ENCODE peak calls at places on chromosomes 6 and 20, in five cellular contexts. B is right atrium auricular region, P is cardiac fibroblast, G is fibroblast of pulmonary artery, Q is OCI-LY7. O is an unnamed sample.

GRCh38 chr6:34301408-34301807 is 52.6 kb upstream of the SMIM29 start:
- DNase-seq in B (no peak), P (peak), G (peak), Q (no peak), O (peak)

GRCh38 chr6:20416063-20416454 is 14.4 kb downstream of the E2F3 start:
- DNase-seq in B (no peak), P (no peak), G (no peak), Q (no peak), O (no peak)

GRCh38 chr6:6682225-6682624 is 93.7 kb downstream of the LY86 start:
- DNase-seq in B (no peak), P (no peak), G (no peak), Q (no peak), O (no peak)

GRCh38 chr6:143522034-143522600 is 10.6 kb upstream of the FUCA2 start:
- DNase-seq in B (no peak), P (no peak), G (no peak), Q (no peak), O (no peak)

GRCh38 chr6:43129434-43130194 is 41.5 kb upstream of the SRF start:
- DNase-seq in B (no peak), P (peak), G (peak), Q (peak), O (peak)

GRCh38 chr6:124203106-124203811 is 399.6 kb downstream of the NKAIN2 start:
- DNase-seq in B (no peak), P (peak), G (peak), Q (no peak), O (no peak)

GRCh38 chr6:170063431-170063830 is 227.4 kb downstream of the DLL1 start:
- DNase-seq in B (peak), P (no peak), G (no peak), Q (no peak), O (no peak)

GRCh38 chr6:26044140-26045045 is 42.8 kb upstream of the HFE start:
- DNase-seq in B (peak), P (peak), G (no peak), Q (peak), O (peak)

GRCh38 chr6:12440981-12441380 is 150.8 kb downstream of the EDN1 start:
- DNase-seq in B (no peak), P (peak), G (peak), Q (no peak), O (peak)

GRCh38 chr6:88535296-88535695 is 369.1 kb upstream of the CNR1 start:
- DNase-seq in B (no peak), P (no peak), G (no peak), Q (no peak), O (no peak)

GRCh38 chr6:6920984-6921313 is 186.8 kb upstream of the RREB1 start:
- DNase-seq in B (no peak), P (no peak), G (no peak), Q (no peak), O (no peak)

GRCh38 chr20:41133709-41134361 is 3.5 kb upstream of the PLCG1 start:
- DNase-seq in B (no peak), P (no peak), G (no peak), Q (no peak), O (no peak)

GRCh38 chr20:23062632-23063031 is 13.2 kb upstream of the THBD start:
- DNase-seq in B (no peak), P (no peak), G (no peak), Q (no peak), O (peak)

GRCh38 chr20:23059831-23060230 is 10.4 kb upstream of the THBD start:
- DNase-seq in B (no peak), P (peak), G (no peak), Q (no peak), O (no peak)

GRCh38 chr20:23061713-23062561 is 12.5 kb upstream of the THBD start:
- DNase-seq in B (peak), P (peak), G (peak), Q (peak), O (peak)

GRCh38 chr20:23060629-23061028 is 11.2 kb upstream of the THBD start:
- DNase-seq in B (no peak), P (no peak), G (no peak), Q (no peak), O (no peak)

DNA sequence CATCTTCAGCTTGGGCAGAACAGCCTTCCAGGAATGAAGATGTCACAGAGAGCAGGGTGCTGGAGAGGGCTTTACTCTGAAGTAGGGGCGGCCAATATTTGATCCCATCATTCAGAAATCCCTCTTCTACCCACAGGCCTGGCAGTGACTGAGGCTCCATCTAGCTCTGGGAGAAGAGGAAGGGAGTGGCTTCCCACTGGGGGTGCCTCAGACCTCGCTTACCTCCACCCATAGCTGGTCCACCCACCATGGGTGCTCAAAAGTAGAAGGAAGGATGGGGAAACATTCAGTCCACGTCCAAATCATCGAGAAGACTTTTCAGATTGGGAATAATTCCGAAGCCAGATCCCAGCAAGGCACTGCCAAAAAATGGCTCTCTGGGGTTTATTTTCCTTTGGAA is 11.8 kb upstream of the THBD start:
- DNase-seq in B (no peak), P (no peak), G (no peak), Q (no peak), O (no peak)
- H3K4me3 ChIP-seq in B (no peak), P (no peak), G (no peak), Q (no peak), O (no peak)

DNA sequence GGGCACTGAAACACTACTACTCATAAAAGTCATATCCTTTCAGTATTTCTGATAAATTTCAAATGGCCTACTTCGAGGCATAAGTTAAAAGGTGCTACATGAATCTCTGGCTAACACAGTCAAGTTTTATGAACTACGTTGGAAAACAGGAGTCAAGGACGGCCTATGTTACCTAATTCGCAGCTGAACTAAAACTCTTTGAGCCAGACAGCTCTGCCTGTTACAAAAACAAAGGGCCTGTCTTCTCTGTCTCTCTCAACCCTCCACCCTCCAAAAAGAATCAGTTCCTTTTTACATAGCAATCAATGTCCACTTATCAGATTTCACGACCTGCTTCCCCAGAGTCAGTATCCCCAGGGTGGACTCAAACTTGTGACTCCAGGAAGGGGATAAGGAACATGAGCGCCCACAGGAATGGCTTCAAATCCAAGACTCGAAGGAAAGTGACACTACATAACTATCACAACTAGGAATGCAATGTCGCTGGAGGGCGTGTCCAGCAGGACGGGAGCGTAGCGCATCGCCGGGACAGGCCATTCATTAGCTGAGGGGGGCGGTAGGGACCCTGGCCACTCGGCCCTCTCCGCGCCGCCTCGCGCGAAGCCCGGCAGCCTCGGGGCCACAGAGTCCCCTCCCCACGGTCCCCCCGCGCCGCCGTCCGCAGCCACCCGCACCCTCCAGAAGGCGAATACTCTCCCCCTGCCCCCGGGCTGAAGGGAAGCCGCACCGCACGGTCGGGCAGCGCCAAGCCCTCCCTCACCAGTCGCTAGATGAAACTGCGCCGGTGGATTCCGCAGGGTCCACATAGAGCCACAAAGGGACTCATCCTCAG is 526 bp downstream of the IBTK start:
- DNase-seq in B (peak), P (peak), G (peak), Q (peak), O (peak)
- TF ChIP-seq CTCF in B (peak), P (no peak), G (no peak), Q (no peak), O (no peak)

DNA sequence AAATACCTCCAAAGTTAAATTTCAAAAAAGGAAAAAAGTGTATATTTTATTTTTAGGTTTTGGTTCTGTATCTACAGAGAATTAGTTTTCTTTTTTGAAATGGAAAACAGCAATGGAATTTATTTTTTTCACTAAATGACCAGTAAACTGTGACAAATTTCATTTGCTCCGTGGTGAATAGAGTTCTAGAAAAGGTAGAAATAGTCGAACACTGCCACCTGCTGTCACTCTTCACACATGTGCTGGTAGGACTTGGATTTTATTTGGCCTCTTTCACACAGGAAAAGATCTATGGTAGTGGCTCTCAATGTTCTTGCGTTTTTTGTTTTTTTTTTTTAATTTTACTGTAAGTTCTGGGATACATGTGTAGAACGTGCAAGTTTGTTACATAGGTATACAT is 312.5 kb downstream of the EYA4 start:
- DNase-seq in B (no peak), P (peak), G (peak), Q (peak), O (peak)
- H3K4me3 ChIP-seq in B (no peak), P (no peak), G (no peak), Q (no peak), O (no peak)

GRCh38 chr6:30612213-30612612 is 4.8 kb downstream of the PPP1R10 start:
- DNase-seq in B (no peak), P (peak), G (peak), Q (no peak), O (peak)
- TF ChIP-seq CTCF in B (peak), P (peak), G (peak), Q (peak), O (peak)

O was measured in fibroblast of the aortic adventitia.